ENCODE peak calls at places on chromosomes 7 and 10, in five cellular contexts. N is fibroblast of lung, B is neural crest cell, C is BJ, O is upper lobe of left lung. V is an unnamed sample.

GRCh38 chr7:22481726-22482125 is 18.3 kb downstream of the STEAP1B start:
- DNase-seq in B (no peak), O (no peak), N (peak), C (no peak), V (no peak)

GRCh38 chr10:71523756-71524155 is 127.0 kb downstream of the CDH23 start:
- DNase-seq in B (no peak), O (no peak), C (no peak), N (no peak), V (no peak)

GRCh38 chr10:21336476-21337170 is 188.9 kb downstream of the SKIDA1 start:
- DNase-seq in O (peak), C (peak), B (no peak), N (peak), V (peak)

GRCh38 chr7:24283900-24284698 is at the start of gene NPY:
- DNase-seq in N (peak), B (peak), C (no peak), O (peak), V (no peak)

GRCh38 chr10:32207544-32207943 is 139.4 kb downstream of the EPC1 start:
- DNase-seq in B (no peak), C (no peak), O (no peak), N (peak), V (no peak)

GRCh38 chr10:102435529-102436233 is 3.3 kb upstream of the CUEDC2 start:
- DNase-seq in C (no peak), O (no peak), N (no peak), B (no peak), V (no peak)

GRCh38 chr7:36605662-36606441 is 118.4 kb downstream of the AOAH start:
- DNase-seq in B (no peak), C (no peak), N (no peak), O (no peak), V (no peak)

GRCh38 chr10:30445716-30446115 is 11.7 kb downstream of the MAP3K8 start:
- DNase-seq in N (peak), O (no peak), C (peak), B (no peak), V (no peak)

GRCh38 chr10:119364941-119365340 is 157.6 kb downstream of the GRK5 start:
- DNase-seq in O (no peak), C (no peak), B (no peak), N (peak), V (no peak)

GRCh38 chr10:131021246-131021895 is 290.1 kb downstream of the TCERG1L start:
- DNase-seq in N (no peak), B (no peak), O (no peak), C (no peak), V (no peak)

GRCh38 chr10:115049957-115050356 is 43.2 kb upstream of the ATRNL1 start:
- DNase-seq in B (no peak), N (peak), O (no peak), C (peak), V (no peak)

GRCh38 chr7:99244942-99245341 is 27.7 kb upstream of the MYH16 start:
- DNase-seq in O (no peak), B (no peak), C (peak), N (peak), V (no peak)

GRCh38 chr7:92448185-92448747 is 984 bp downstream of the GATAD1 start:
- DNase-seq in C (no peak), O (no peak), B (peak), N (peak), V (peak)

GRCh38 chr10:28217848-28218247 is 85.0 kb downstream of the MPP7 start:
- DNase-seq in C (peak), N (peak), B (no peak), O (no peak), V (no peak)

GRCh38 chr7:128321044-128321422 is 22.7 kb downstream of the RBM28 start:
- DNase-seq in B (no peak), O (no peak), C (no peak), N (no peak), V (no peak)

GRCh38 chr7:24708244-24708643 is 49.0 kb downstream of the GSDME start:
- DNase-seq in C (no peak), B (no peak), N (peak), O (no peak), V (no peak)

GRCh38 chr10:5524721-5525531 is at the start of gene CALML3:
- DNase-seq in B (no peak), C (no peak), O (peak), N (no peak), V (peak)

GRCh38 chr10:70843776-70844489 is 28.2 kb downstream of the SGPL1 start:
- DNase-seq in O (no peak), B (no peak), C (no peak), N (no peak), V (no peak)

GRCh38 chr7:116354171-116354545 is 143.8 kb downstream of the TES start:
- DNase-seq in B (no peak), N (peak), C (no peak), O (no peak), V (no peak)
- TF ChIP-seq CTCF in B (no peak), N (no peak), C (no peak), O (peak), V (no peak)

DNA sequence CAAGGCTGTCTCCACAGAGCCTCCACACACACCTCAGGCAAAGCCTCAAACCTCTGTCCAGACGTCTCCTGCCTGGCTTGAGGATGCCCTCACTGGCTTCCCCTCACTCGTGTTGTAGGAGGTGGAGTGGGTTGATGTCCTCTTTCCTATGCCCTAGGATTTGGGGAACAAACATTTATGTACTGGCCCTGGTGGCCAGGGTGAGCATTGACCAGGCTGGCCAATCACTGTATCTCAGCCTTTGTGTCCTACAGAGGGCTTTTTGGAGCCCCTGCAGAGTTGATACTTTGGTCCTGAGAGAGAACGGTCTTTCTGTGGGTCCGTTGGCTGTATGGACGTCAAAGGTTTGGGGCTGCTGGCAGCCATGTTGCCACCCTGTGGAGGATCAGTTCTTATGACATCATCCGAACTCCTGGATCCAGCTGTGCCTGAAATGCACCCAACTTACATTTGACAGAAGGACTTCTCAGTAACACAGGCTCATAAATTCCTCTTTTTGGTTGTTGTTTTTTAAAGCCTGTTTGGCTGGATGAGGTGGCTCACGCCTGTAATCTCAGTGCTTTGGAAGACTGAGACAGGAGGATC is 2.3 kb upstream of the GRID2IP start:
- DNase-seq in N (no peak), C (no peak), B (no peak), O (no peak), V (no peak)
- TF ChIP-seq CTCF in N (peak), C (no peak), B (no peak), O (no peak), V (no peak)

GRCh38 chr10:110016037-110016436 is 8.3 kb downstream of the ADD3 start:
- DNase-seq in O (no peak), B (no peak), C (no peak), N (peak), V (no peak)
- TF ChIP-seq CTCF in O (no peak), B (no peak), C (no peak), N (peak), V (no peak)

GRCh38 chr10:107865691-107866090 is 701.2 kb upstream of the SORCS1 start:
- DNase-seq in N (no peak), O (no peak), C (no peak), B (no peak), V (no peak)
- TF ChIP-seq CTCF in N (no peak), O (no peak), C (no peak), B (peak), V (no peak)

GRCh38 chr7:124155400-124156022 is 122.6 kb upstream of the TMEM229A start:
- DNase-seq in C (no peak), O (no peak), B (no peak), N (peak), V (no peak)
- TF ChIP-seq CTCF in C (peak), O (no peak), B (peak), N (peak), V (peak)

GRCh38 chr7:119935418-119936025 is 337.5 kb upstream of the KCND2 start:
- DNase-seq in O (no peak), C (no peak), N (peak), B (no peak), V (no peak)
- TF ChIP-seq CTCF in O (peak), C (peak), N (no peak), B (peak), V (peak)

GRCh38 chr10:14360515-14360914 is 29.8 kb upstream of the FRMD4A start:
- DNase-seq in O (no peak), B (no peak), C (no peak), N (no peak), V (peak)
- TF ChIP-seq CTCF in O (no peak), B (no peak), C (no peak), N (no peak), V (no peak)

GRCh38 chr10:86971146-86971991 is 3.1 kb downstream of the ADIRF start:
- DNase-seq in B (peak), O (peak), C (no peak), N (peak), V (peak)
- TF ChIP-seq CTCF in B (peak), O (peak), C (peak), N (no peak), V (no peak)

GRCh38 chr7:137337902-137338301 is 5.6 kb downstream of the PTN start:
- DNase-seq in N (no peak), O (no peak), B (no peak), C (no peak), V (no peak)
- TF ChIP-seq CTCF in N (no peak), O (no peak), B (no peak), C (peak), V (no peak)

V was measured in mesothelial cell of epicardium.